ENCODE peak calls at places on chromosomes 16 and 17, in four cellular contexts. One of them, this sample, is unnamed.

GRCh38 chr16:50480206-50480605 is 68.0 kb upstream of the NKD1 start:
- DNase-seq in fibroblast of the aortic adventitia: no peak
- DNase-seq in AG04449: no peak
- DNase-seq in lung: no peak
- DNase-seq in this sample: no peak

GRCh38 chr17:55577011-55577586 is 65.8 kb upstream of the SMIM36 start:
- DNase-seq in fibroblast of the aortic adventitia: peak; percentile 86
- DNase-seq in AG04449: no peak
- DNase-seq in lung: no peak
- DNase-seq in this sample: no peak

GRCh38 chr17:13542612-13543011 is 59.1 kb downstream of the HS3ST3A1 start:
- DNase-seq in fibroblast of the aortic adventitia: no peak
- DNase-seq in AG04449: no peak
- DNase-seq in lung: no peak
- DNase-seq in this sample: no peak

GRCh38 chr16:9090101-9090959 is 1.1 kb upstream of the HAPSTR1 start:
- DNase-seq in fibroblast of the aortic adventitia: no peak
- DNase-seq in AG04449: no peak
- DNase-seq in lung: peak; percentile 38
- DNase-seq in this sample: peak; percentile 57

GRCh38 chr16:1989209-1989825 is 453 bp upstream of the SYNGR3 start:
- DNase-seq in fibroblast of the aortic adventitia: no peak
- DNase-seq in AG04449: no peak
- DNase-seq in lung: no peak
- DNase-seq in this sample: no peak

GRCh38 chr17:66462010-66462409 is 159.6 kb downstream of the PRKCA start:
- DNase-seq in fibroblast of the aortic adventitia: no peak
- DNase-seq in AG04449: no peak
- DNase-seq in lung: no peak
- DNase-seq in this sample: no peak

GRCh38 chr17:2405247-2405926 is 4.5 kb upstream of the MNT start:
- DNase-seq in fibroblast of the aortic adventitia: peak; percentile 91
- DNase-seq in AG04449: no peak
- DNase-seq in lung: no peak
- DNase-seq in this sample: no peak

GRCh38 chr16:30658731-30659506 is 688 bp downstream of the FBRS start:
- DNase-seq in fibroblast of the aortic adventitia: peak; percentile 98
- DNase-seq in AG04449: peak; percentile 85
- DNase-seq in lung: peak; percentile 84
- DNase-seq in this sample: peak; percentile 72

GRCh38 chr17:46129302-46129701 is 63.9 kb downstream of the KANSL1 start:
- DNase-seq in fibroblast of the aortic adventitia: no peak
- DNase-seq in AG04449: no peak
- DNase-seq in lung: no peak
- DNase-seq in this sample: no peak

GRCh38 chr16:5918553-5919127 is 821.0 kb upstream of the EEF2KMT start:
- DNase-seq in fibroblast of the aortic adventitia: no peak
- DNase-seq in AG04449: no peak
- DNase-seq in lung: no peak
- DNase-seq in this sample: no peak

GRCh38 chr17:67280279-67280678 is 35.3 kb upstream of the HELZ start:
- DNase-seq in fibroblast of the aortic adventitia: peak; percentile 67
- DNase-seq in AG04449: no peak
- DNase-seq in lung: no peak
- DNase-seq in this sample: no peak

GRCh38 chr16:8678068-8678927 is 3.9 kb downstream of the ABAT start:
- DNase-seq in fibroblast of the aortic adventitia: peak; percentile 62
- DNase-seq in AG04449: peak; percentile 61
- DNase-seq in lung: no peak
- DNase-seq in this sample: no peak

DNA sequence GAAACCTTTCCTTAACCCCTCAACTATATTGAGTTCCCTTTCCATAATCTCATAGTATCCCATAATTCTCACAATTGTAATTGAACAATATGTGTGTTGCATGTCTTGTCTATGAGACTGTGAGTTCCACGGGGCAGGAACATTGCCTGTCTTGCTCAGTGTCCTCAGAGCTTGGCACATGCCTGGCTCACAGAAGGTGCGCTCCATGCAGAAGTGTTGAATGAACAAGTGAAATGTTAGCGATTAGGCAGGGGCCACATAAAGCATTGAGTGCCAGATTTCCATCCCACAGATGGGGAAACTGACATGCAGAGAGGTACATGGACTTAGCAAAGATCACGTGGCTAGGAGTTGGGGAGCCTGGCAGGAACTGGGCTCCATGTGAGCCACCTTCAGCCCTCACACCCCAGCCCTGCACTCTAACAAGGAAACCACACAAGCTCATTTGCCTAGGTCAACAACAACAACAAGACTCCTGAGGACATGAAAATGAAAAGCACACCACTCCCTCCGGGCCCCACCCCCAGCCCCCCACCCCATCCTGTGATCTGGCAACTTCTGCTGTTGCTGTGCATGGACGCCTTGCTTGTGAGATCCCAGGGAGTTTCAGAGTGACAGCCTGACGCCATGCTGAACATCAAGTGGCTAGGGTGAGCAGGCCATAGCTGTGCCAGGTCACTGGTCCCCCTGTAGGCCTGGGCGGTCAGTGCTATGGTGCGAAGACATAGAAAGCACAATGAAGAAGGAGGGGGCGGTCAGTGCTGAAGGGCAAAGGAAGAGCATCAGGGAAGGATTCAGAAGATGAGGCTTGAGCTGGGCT is 5.0 kb downstream of the PIK3R5 start:
- DNase-seq in fibroblast of the aortic adventitia: no peak
- DNase-seq in AG04449: no peak
- DNase-seq in lung: no peak
- DNase-seq in this sample: no peak
- TF ChIP-seq CTCF in fibroblast of the aortic adventitia: no peak
- TF ChIP-seq CTCF in AG04449: no peak
- TF ChIP-seq CTCF in lung: no peak
- TF ChIP-seq CTCF in this sample: no peak

DNA sequence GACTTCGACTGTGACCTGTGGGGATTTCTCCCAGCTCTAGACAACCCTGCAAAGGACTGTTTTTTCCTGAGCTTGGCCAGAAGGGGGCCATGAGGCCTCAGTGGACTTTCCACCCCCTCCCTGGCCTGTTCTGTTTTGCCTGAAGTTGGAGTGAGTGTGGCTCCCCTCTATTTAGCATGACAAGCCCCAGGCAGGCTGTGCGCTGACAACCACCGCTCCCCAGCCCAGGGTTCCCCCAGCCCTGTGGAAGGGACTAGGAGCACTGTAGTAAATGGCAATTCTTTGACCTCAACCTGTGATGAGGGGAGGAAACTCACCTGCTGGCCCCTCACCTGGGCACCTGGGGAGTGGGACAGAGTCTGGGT is 19.3 kb downstream of the NGFR start:
- DNase-seq in fibroblast of the aortic adventitia: peak; percentile 45
- DNase-seq in AG04449: no peak
- DNase-seq in lung: no peak
- DNase-seq in this sample: no peak
- TF ChIP-seq CTCF in fibroblast of the aortic adventitia: peak; percentile 43
- TF ChIP-seq CTCF in AG04449: peak; percentile 10
- TF ChIP-seq CTCF in lung: no peak
- TF ChIP-seq CTCF in this sample: no peak

GRCh38 chr17:65027305-65027704 is 29.2 kb downstream of the GNA13 start:
- DNase-seq in fibroblast of the aortic adventitia: peak; percentile 72
- DNase-seq in AG04449: no peak
- DNase-seq in lung: no peak
- DNase-seq in this sample: no peak
- TF ChIP-seq CTCF in fibroblast of the aortic adventitia: peak; percentile 57
- TF ChIP-seq CTCF in AG04449: no peak
- TF ChIP-seq CTCF in lung: no peak
- TF ChIP-seq CTCF in this sample: no peak

GRCh38 chr16:47059991-47060390 is 83.8 kb downstream of the NETO2 start:
- DNase-seq in fibroblast of the aortic adventitia: no peak
- DNase-seq in AG04449: no peak
- DNase-seq in lung: no peak
- DNase-seq in this sample: no peak
- TF ChIP-seq CTCF in fibroblast of the aortic adventitia: no peak
- TF ChIP-seq CTCF in AG04449: no peak
- TF ChIP-seq CTCF in lung: no peak
- TF ChIP-seq CTCF in this sample: no peak

GRCh38 chr16:64363039-64363438 is 758.8 kb downstream of the CDH11 start:
- DNase-seq in fibroblast of the aortic adventitia: no peak
- DNase-seq in AG04449: no peak
- DNase-seq in lung: no peak
- DNase-seq in this sample: no peak
- TF ChIP-seq CTCF in fibroblast of the aortic adventitia: no peak
- TF ChIP-seq CTCF in AG04449: no peak
- TF ChIP-seq CTCF in lung: no peak
- TF ChIP-seq CTCF in this sample: no peak

DNA sequence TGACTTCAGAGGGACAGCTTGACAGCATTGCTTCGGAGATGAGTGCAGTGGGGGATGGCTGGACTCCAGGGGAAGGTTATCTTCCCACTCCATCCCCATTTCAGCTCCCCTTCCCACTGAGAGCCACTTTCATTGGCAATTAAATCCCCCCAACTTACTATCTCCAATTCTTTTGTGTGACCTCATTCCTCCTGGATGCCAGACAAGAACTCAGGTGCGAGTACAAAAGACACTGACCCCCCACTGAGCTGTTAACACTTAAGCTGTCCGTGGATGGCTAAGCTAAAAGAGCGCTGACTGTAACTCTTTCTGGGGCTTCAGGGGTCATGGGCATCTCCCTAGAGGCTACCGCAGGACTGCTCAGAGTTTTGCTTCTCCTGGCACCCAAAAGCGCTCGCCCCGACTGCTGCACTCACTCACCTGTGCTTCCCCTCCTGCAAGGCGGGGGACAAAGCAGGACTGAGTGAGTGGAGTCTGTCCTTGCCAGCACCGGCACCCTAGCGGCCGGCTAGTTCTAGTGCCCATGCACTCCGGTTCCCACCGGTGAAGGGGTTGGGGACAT is 44.8 kb upstream of the FBXO47 start:
- DNase-seq in fibroblast of the aortic adventitia: no peak
- DNase-seq in AG04449: no peak
- DNase-seq in lung: no peak
- DNase-seq in this sample: no peak
- TF ChIP-seq CTCF in fibroblast of the aortic adventitia: no peak
- TF ChIP-seq CTCF in AG04449: no peak
- TF ChIP-seq CTCF in lung: no peak
- TF ChIP-seq CTCF in this sample: no peak

DNA sequence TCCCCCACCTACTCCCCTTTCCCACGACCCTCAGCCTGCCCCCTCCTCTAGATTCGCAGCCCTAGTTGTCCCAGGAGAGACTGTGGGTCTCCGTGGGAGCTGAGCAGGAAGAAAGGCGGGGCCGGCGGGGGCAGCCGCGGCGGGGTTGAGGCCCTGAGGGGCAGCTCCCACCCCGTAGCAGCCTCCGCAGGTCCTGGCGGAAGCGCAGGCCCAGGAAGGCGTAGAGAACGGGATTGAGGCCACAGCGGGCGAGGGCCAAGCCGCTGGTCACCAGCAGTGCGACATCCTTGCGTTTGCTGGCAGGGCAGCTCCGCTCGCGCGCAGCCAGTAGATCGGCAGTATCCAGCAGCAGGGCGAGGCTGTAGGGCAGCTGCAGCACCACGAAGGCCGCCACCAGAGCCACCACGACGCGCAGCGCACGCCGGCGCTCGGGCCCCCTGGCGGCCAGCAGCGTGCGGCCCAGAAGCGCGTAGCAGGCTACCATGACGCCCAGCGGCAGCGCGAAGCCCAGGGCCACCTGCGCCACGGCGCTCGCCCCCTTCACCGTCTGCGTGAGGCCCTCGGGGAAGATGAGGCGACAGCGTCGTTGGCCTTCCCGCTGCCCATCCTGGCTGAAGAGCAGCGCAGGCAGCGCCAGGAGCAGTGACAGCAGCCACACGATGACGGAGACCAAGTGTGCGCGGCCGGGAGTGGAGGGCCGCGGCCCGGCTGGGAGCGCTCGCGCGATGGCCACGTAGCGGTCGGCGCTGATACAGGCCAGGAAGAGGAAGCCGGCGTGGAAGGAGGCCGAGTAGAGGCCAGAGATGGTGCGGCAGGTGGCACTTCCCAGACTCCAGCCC is 1.9 kb downstream of the CCR10 start:
- DNase-seq in fibroblast of the aortic adventitia: peak; percentile 70
- DNase-seq in AG04449: no peak
- DNase-seq in lung: peak; percentile 73
- DNase-seq in this sample: peak; percentile 83
- TF ChIP-seq CTCF in fibroblast of the aortic adventitia: peak; percentile 59
- TF ChIP-seq CTCF in AG04449: peak; percentile 87
- TF ChIP-seq CTCF in lung: peak; percentile 76
- TF ChIP-seq CTCF in this sample: peak; percentile 86

This sample was measured in nephron progenitor cell.